ENCODE peak calls at places on chromosomes 4 and X, in six cellular contexts. One of them, this sample, is unnamed.

GRCh38 chrX:12309733-12310054 is 171.4 kb downstream of the FRMPD4 start:
- DNase-seq in transverse colon: no peak
- DNase-seq in suprapubic skin: no peak
- DNase-seq in A549: no peak
- DNase-seq in heart left ventricle: no peak
- DNase-seq in testis: no peak
- DNase-seq in this sample: no peak

GRCh38 chr4:39963656-39964055 is 14.1 kb downstream of the PDS5A start:
- DNase-seq in transverse colon: no peak
- DNase-seq in suprapubic skin: no peak
- DNase-seq in A549: no peak
- DNase-seq in heart left ventricle: no peak
- DNase-seq in testis: no peak
- DNase-seq in this sample: no peak

GRCh38 chr4:26104056-26104685 is 190.2 kb downstream of the SMIM20 start:
- DNase-seq in transverse colon: no peak
- DNase-seq in suprapubic skin: no peak
- DNase-seq in A549: no peak
- DNase-seq in heart left ventricle: no peak
- DNase-seq in testis: no peak
- DNase-seq in this sample: no peak

GRCh38 chr4:156654410-156654809 is 317.2 kb downstream of the PDGFC start:
- DNase-seq in transverse colon: no peak
- DNase-seq in suprapubic skin: no peak
- DNase-seq in A549: no peak
- DNase-seq in heart left ventricle: no peak
- DNase-seq in testis: no peak
- DNase-seq in this sample: no peak

GRCh38 chr4:120156115-120156718 is 89.6 kb upstream of the MAD2L1 start:
- DNase-seq in transverse colon: no peak
- DNase-seq in suprapubic skin: no peak
- DNase-seq in A549: peak
- DNase-seq in heart left ventricle: no peak
- DNase-seq in testis: peak
- DNase-seq in this sample: peak

GRCh38 chr4:10622728-10623127 is 61.8 kb downstream of the CLNK start:
- DNase-seq in transverse colon: no peak
- DNase-seq in suprapubic skin: no peak
- DNase-seq in A549: no peak
- DNase-seq in heart left ventricle: no peak
- DNase-seq in testis: no peak
- DNase-seq in this sample: peak

GRCh38 chrX:10158279-10158939 is 1.6 kb downstream of the CLCN4 start:
- DNase-seq in transverse colon: no peak
- DNase-seq in suprapubic skin: no peak
- DNase-seq in A549: peak
- DNase-seq in heart left ventricle: peak
- DNase-seq in testis: peak
- DNase-seq in this sample: peak

GRCh38 chr4:128831526-128832252 is 22.2 kb downstream of the JADE1 start:
- DNase-seq in transverse colon: no peak
- DNase-seq in suprapubic skin: no peak
- DNase-seq in A549: no peak
- DNase-seq in heart left ventricle: no peak
- DNase-seq in testis: no peak
- DNase-seq in this sample: no peak

GRCh38 chr4:98639523-98639922 is 18.9 kb downstream of the TSPAN5 start:
- DNase-seq in transverse colon: no peak
- DNase-seq in suprapubic skin: no peak
- DNase-seq in A549: no peak
- DNase-seq in heart left ventricle: no peak
- DNase-seq in testis: no peak
- DNase-seq in this sample: peak

GRCh38 chrX:27728291-27728690 is 79.5 kb upstream of the MAGEB10 start:
- DNase-seq in transverse colon: no peak
- DNase-seq in suprapubic skin: no peak
- DNase-seq in A549: no peak
- DNase-seq in heart left ventricle: no peak
- DNase-seq in testis: no peak
- DNase-seq in this sample: no peak

GRCh38 chrX:140701480-140701879 is 8.1 kb upstream of the LINC00632 start:
- DNase-seq in transverse colon: no peak
- DNase-seq in suprapubic skin: no peak
- DNase-seq in A549: no peak
- DNase-seq in heart left ventricle: no peak
- DNase-seq in testis: peak
- DNase-seq in this sample: peak

GRCh38 chr4:86664959-86665358 is 70.8 kb downstream of the PTPN13 start:
- DNase-seq in transverse colon: no peak
- DNase-seq in suprapubic skin: no peak
- DNase-seq in A549: no peak
- DNase-seq in heart left ventricle: no peak
- DNase-seq in testis: no peak
- DNase-seq in this sample: no peak

GRCh38 chrX:132631579-132632232 is 142.9 kb upstream of the MBNL3 start:
- DNase-seq in transverse colon: no peak
- DNase-seq in suprapubic skin: no peak
- DNase-seq in A549: peak
- DNase-seq in heart left ventricle: no peak
- DNase-seq in testis: no peak
- DNase-seq in this sample: peak

GRCh38 chr4:183326853-183327252 is 4.6 kb upstream of the CLDN24 start:
- DNase-seq in transverse colon: no peak
- DNase-seq in suprapubic skin: no peak
- DNase-seq in A549: no peak
- DNase-seq in heart left ventricle: no peak
- DNase-seq in testis: no peak
- DNase-seq in this sample: no peak

GRCh38 chr4:86924805-86925204 is 10.0 kb upstream of the AFF1 start:
- DNase-seq in transverse colon: no peak
- DNase-seq in suprapubic skin: no peak
- DNase-seq in A549: no peak
- DNase-seq in heart left ventricle: no peak
- DNase-seq in testis: no peak
- DNase-seq in this sample: no peak

GRCh38 chrX:259692-260355 is 21.4 kb upstream of the PLCXD1 start:
- DNase-seq in transverse colon: no peak
- DNase-seq in suprapubic skin: no peak
- DNase-seq in A549: peak
- DNase-seq in heart left ventricle: peak
- DNase-seq in testis: no peak
- DNase-seq in this sample: no peak

GRCh38 chr4:158020734-158021346 is 152.0 kb downstream of the GASK1B start:
- DNase-seq in transverse colon: no peak
- DNase-seq in suprapubic skin: no peak
- DNase-seq in A549: no peak
- DNase-seq in heart left ventricle: no peak
- DNase-seq in testis: no peak
- DNase-seq in this sample: no peak

GRCh38 chr4:96347582-96347981 is 507.7 kb downstream of the PDHA2 start:
- DNase-seq in transverse colon: no peak
- DNase-seq in suprapubic skin: no peak
- DNase-seq in A549: no peak
- DNase-seq in heart left ventricle: no peak
- DNase-seq in testis: no peak
- DNase-seq in this sample: no peak

GRCh38 chr4:88352062-88352461 is 26.6 kb upstream of the HERC6 start:
- DNase-seq in transverse colon: no peak
- DNase-seq in suprapubic skin: no peak
- DNase-seq in A549: no peak
- DNase-seq in heart left ventricle: no peak
- DNase-seq in testis: no peak
- DNase-seq in this sample: no peak

GRCh38 chr4:108010167-108010566 is 20.5 kb downstream of the HADH start:
- DNase-seq in transverse colon: no peak
- DNase-seq in suprapubic skin: no peak
- DNase-seq in A549: no peak
- DNase-seq in heart left ventricle: no peak
- DNase-seq in testis: no peak
- DNase-seq in this sample: no peak

GRCh38 chrX:74536142-74537010 is 78.0 kb downstream of the RLIM start:
- DNase-seq in transverse colon: peak
- DNase-seq in suprapubic skin: peak
- DNase-seq in A549: peak
- DNase-seq in heart left ventricle: peak
- DNase-seq in testis: peak
- DNase-seq in this sample: peak
- TF ChIP-seq POLR2A in transverse colon: peak
- TF ChIP-seq POLR2A in suprapubic skin: no peak
- TF ChIP-seq POLR2A in A549: no peak
- TF ChIP-seq POLR2A in heart left ventricle: peak
- TF ChIP-seq POLR2A in testis: no peak
- TF ChIP-seq POLR2A in this sample: no peak

DNA sequence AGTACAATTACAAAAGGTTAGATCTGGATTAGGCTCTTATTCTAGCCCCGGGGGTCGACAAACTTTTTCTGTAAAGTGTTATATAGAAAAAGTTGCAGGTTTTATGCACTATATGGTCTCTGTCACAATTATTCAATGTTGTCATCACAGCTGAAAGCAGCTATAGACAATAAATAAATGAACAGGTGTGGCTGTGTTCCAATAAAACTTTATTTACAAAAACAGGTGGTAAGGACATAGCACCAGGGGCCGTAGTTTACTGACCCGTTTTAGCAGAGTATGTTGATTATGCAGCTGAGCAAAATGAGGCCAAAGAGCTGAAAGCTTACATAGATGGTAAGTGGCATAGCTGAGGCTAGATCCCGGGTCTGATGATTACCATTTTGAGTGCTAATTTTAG is 13.0 kb upstream of the CXorf38 start:
- DNase-seq in transverse colon: no peak
- DNase-seq in suprapubic skin: no peak
- DNase-seq in A549: no peak
- DNase-seq in heart left ventricle: no peak
- DNase-seq in testis: no peak
- DNase-seq in this sample: no peak
- TF ChIP-seq POLR2A in transverse colon: no peak
- TF ChIP-seq POLR2A in suprapubic skin: no peak
- TF ChIP-seq POLR2A in A549: no peak
- TF ChIP-seq POLR2A in heart left ventricle: no peak
- TF ChIP-seq POLR2A in testis: no peak
- TF ChIP-seq POLR2A in this sample: no peak

GRCh38 chr4:155164705-155165104 is 43.7 kb upstream of the NPY2R start:
- DNase-seq in transverse colon: no peak
- DNase-seq in suprapubic skin: no peak
- DNase-seq in A549: no peak
- DNase-seq in heart left ventricle: no peak
- DNase-seq in testis: no peak
- DNase-seq in this sample: no peak

DNA sequence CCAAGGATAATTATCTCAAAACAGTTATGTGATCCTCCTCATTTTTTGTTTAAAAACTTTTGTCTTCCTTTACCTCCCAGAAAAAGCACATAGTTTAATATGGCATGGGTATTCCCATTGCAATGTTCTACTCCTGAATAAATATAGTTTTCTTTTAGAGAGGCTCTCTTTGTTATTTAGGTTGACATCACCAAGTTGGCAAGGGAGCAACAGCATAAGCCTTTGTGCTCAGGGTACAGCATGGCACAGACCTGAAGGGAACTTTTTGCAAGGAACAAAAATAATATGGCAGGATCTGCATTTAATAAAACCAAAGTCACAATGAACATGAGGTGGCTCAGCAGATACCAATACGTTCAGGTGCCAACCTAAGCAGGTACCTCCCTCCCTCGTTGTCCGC is 47.1 kb upstream of the NPY2R start:
- DNase-seq in transverse colon: no peak
- DNase-seq in suprapubic skin: no peak
- DNase-seq in A549: no peak
- DNase-seq in heart left ventricle: no peak
- DNase-seq in testis: peak
- DNase-seq in this sample: no peak
- TF ChIP-seq POLR2A in transverse colon: no peak
- TF ChIP-seq POLR2A in suprapubic skin: no peak
- TF ChIP-seq POLR2A in A549: no peak
- TF ChIP-seq POLR2A in heart left ventricle: no peak
- TF ChIP-seq POLR2A in testis: no peak
- TF ChIP-seq POLR2A in this sample: no peak

GRCh38 chrX:18886344-18887161 is 97.4 kb downstream of the PHKA2 start:
- DNase-seq in transverse colon: peak
- DNase-seq in suprapubic skin: peak
- DNase-seq in A549: peak
- DNase-seq in heart left ventricle: peak
- DNase-seq in testis: peak
- DNase-seq in this sample: peak
- TF ChIP-seq POLR2A in transverse colon: peak
- TF ChIP-seq POLR2A in suprapubic skin: no peak
- TF ChIP-seq POLR2A in A549: peak
- TF ChIP-seq POLR2A in heart left ventricle: peak
- TF ChIP-seq POLR2A in testis: no peak
- TF ChIP-seq POLR2A in this sample: no peak

GRCh38 chr4:7362341-7362740 is 72.4 kb downstream of the PSAPL1 start:
- DNase-seq in transverse colon: no peak
- DNase-seq in suprapubic skin: no peak
- DNase-seq in A549: no peak
- DNase-seq in heart left ventricle: no peak
- DNase-seq in testis: no peak
- DNase-seq in this sample: no peak
- TF ChIP-seq POLR2A in transverse colon: no peak
- TF ChIP-seq POLR2A in suprapubic skin: no peak
- TF ChIP-seq POLR2A in A549: no peak
- TF ChIP-seq POLR2A in heart left ventricle: no peak
- TF ChIP-seq POLR2A in testis: no peak
- TF ChIP-seq POLR2A in this sample: no peak

GRCh38 chrX:8805974-8806373 is 4.8 kb upstream of the FAM9A start:
- DNase-seq in transverse colon: no peak
- DNase-seq in suprapubic skin: no peak
- DNase-seq in A549: no peak
- DNase-seq in heart left ventricle: no peak
- DNase-seq in testis: no peak
- DNase-seq in this sample: no peak

GRCh38 chrX:8803326-8803725 is 2.1 kb upstream of the FAM9A start:
- DNase-seq in transverse colon: no peak
- DNase-seq in suprapubic skin: no peak
- DNase-seq in A549: no peak
- DNase-seq in heart left ventricle: no peak
- DNase-seq in testis: no peak
- DNase-seq in this sample: no peak

GRCh38 chrX:8801041-8801599 is at the start of gene FAM9A:
- DNase-seq in transverse colon: no peak
- DNase-seq in suprapubic skin: no peak
- DNase-seq in A549: no peak
- DNase-seq in heart left ventricle: no peak
- DNase-seq in testis: peak
- DNase-seq in this sample: no peak
- TF ChIP-seq POLR2A in transverse colon: no peak
- TF ChIP-seq POLR2A in suprapubic skin: no peak
- TF ChIP-seq POLR2A in A549: no peak
- TF ChIP-seq POLR2A in heart left ventricle: no peak
- TF ChIP-seq POLR2A in testis: no peak
- TF ChIP-seq POLR2A in this sample: no peak

GRCh38 chr4:184351560-184352451 is 122.5 kb downstream of the IRF2 start:
- DNase-seq in transverse colon: no peak
- DNase-seq in suprapubic skin: no peak
- DNase-seq in A549: no peak
- DNase-seq in heart left ventricle: no peak
- DNase-seq in testis: no peak
- DNase-seq in this sample: no peak
- TF ChIP-seq POLR2A in transverse colon: no peak
- TF ChIP-seq POLR2A in suprapubic skin: no peak
- TF ChIP-seq POLR2A in A549: no peak
- TF ChIP-seq POLR2A in heart left ventricle: no peak
- TF ChIP-seq POLR2A in testis: no peak
- TF ChIP-seq POLR2A in this sample: no peak